ENCODE peak calls at places on chromosome 15, in nine cellular contexts. One of them, this sample, is unnamed.

GRCh38 chr15:77778802-77779201 is 146.1 kb upstream of the LINGO1 start:
- DNase-seq in psoas muscle: no peak
- DNase-seq in SK-N-SH: no peak
- DNase-seq in breast epithelium: no peak
- DNase-seq in HCT116: no peak
- DNase-seq in HAP-1: no peak
- DNase-seq in spleen: no peak
- DNase-seq in ovary: no peak
- DNase-seq in osteoblast: peak; percentile 63
- DNase-seq in this sample: no peak

GRCh38 chr15:98077186-98077585 is 116.7 kb downstream of the ARRDC4 start:
- DNase-seq in psoas muscle: no peak
- DNase-seq in osteoblast: no peak
- DNase-seq in breast epithelium: no peak
- DNase-seq in ovary: no peak
- DNase-seq in HAP-1: no peak
- DNase-seq in spleen: no peak
- DNase-seq in SK-N-SH: no peak
- DNase-seq in HCT116: no peak
- DNase-seq in this sample: no peak

GRCh38 chr15:78396976-78397375 is 41.0 kb upstream of the IREB2 start:
- DNase-seq in osteoblast: no peak
- DNase-seq in spleen: no peak
- DNase-seq in SK-N-SH: no peak
- DNase-seq in ovary: peak; percentile 66
- DNase-seq in psoas muscle: peak; percentile 77
- DNase-seq in HAP-1: no peak
- DNase-seq in HCT116: no peak
- DNase-seq in breast epithelium: peak; percentile 28
- DNase-seq in this sample: no peak

GRCh38 chr15:71581406-71581930 is 228.9 kb upstream of the NR2E3 start:
- DNase-seq in HAP-1: no peak
- DNase-seq in HCT116: no peak
- DNase-seq in osteoblast: no peak
- DNase-seq in psoas muscle: no peak
- DNase-seq in SK-N-SH: no peak
- DNase-seq in ovary: no peak
- DNase-seq in breast epithelium: no peak
- DNase-seq in spleen: no peak
- DNase-seq in this sample: no peak

GRCh38 chr15:43998607-43999006 is 171.8 kb downstream of the WDR76 start:
- DNase-seq in SK-N-SH: peak; percentile 37
- DNase-seq in psoas muscle: no peak
- DNase-seq in osteoblast: no peak
- DNase-seq in spleen: no peak
- DNase-seq in ovary: no peak
- DNase-seq in breast epithelium: no peak
- DNase-seq in HAP-1: no peak
- DNase-seq in HCT116: no peak
- DNase-seq in this sample: no peak

GRCh38 chr15:25416693-25417092 is 22.1 kb downstream of the UBE3A start:
- DNase-seq in SK-N-SH: no peak
- DNase-seq in breast epithelium: no peak
- DNase-seq in HAP-1: no peak
- DNase-seq in osteoblast: no peak
- DNase-seq in ovary: no peak
- DNase-seq in psoas muscle: no peak
- DNase-seq in spleen: no peak
- DNase-seq in HCT116: no peak
- DNase-seq in this sample: no peak

GRCh38 chr15:77456746-77457618 is 36.3 kb downstream of the HMG20A start:
- DNase-seq in HAP-1: no peak
- DNase-seq in SK-N-SH: no peak
- DNase-seq in spleen: no peak
- DNase-seq in psoas muscle: no peak
- DNase-seq in osteoblast: no peak
- DNase-seq in HCT116: no peak
- DNase-seq in breast epithelium: no peak
- DNase-seq in ovary: no peak
- DNase-seq in this sample: no peak

GRCh38 chr15:81087694-81088093 is 46.4 kb upstream of the CFAP161 start:
- DNase-seq in HCT116: no peak
- DNase-seq in breast epithelium: no peak
- DNase-seq in ovary: no peak
- DNase-seq in HAP-1: no peak
- DNase-seq in psoas muscle: no peak
- DNase-seq in SK-N-SH: no peak
- DNase-seq in osteoblast: no peak
- DNase-seq in spleen: no peak
- DNase-seq in this sample: no peak

GRCh38 chr15:45710657-45711056 is 75.8 kb downstream of the SQOR start:
- DNase-seq in spleen: no peak
- DNase-seq in osteoblast: no peak
- DNase-seq in breast epithelium: no peak
- DNase-seq in psoas muscle: no peak
- DNase-seq in HCT116: no peak
- DNase-seq in ovary: no peak
- DNase-seq in SK-N-SH: no peak
- DNase-seq in HAP-1: no peak
- DNase-seq in this sample: no peak

GRCh38 chr15:76208786-76209424 is 102.4 kb downstream of the ETFA start:
- DNase-seq in osteoblast: no peak
- DNase-seq in spleen: no peak
- DNase-seq in HCT116: no peak
- DNase-seq in HAP-1: no peak
- DNase-seq in SK-N-SH: no peak
- DNase-seq in psoas muscle: no peak
- DNase-seq in ovary: no peak
- DNase-seq in breast epithelium: no peak
- DNase-seq in this sample: no peak
- H3K36me3 ChIP-seq in osteoblast: peaks cover 12% of the 10 kb centered on the region
- H3K36me3 ChIP-seq in spleen: peaks cover 40% of the 10 kb centered on the region
- H3K36me3 ChIP-seq in HCT116: no peaks in the 10 kb centered on the region
- H3K36me3 ChIP-seq in HAP-1: peaks cover 44% of the 10 kb centered on the region
- H3K36me3 ChIP-seq in SK-N-SH: peaks cover 28% of the 10 kb centered on the region
- H3K36me3 ChIP-seq in psoas muscle: peaks cover 53% of the 10 kb centered on the region
- H3K36me3 ChIP-seq in ovary: no peaks in the 10 kb centered on the region
- H3K36me3 ChIP-seq in breast epithelium: no peaks in the 10 kb centered on the region
- H3K36me3 ChIP-seq in this sample: peaks cover 8% of the 10 kb centered on the region

GRCh38 chr15:70323111-70323851 is 225.6 kb upstream of the TLE3 start:
- DNase-seq in psoas muscle: peak; percentile 82
- DNase-seq in HAP-1: no peak
- DNase-seq in HCT116: no peak
- DNase-seq in spleen: no peak
- DNase-seq in osteoblast: no peak
- DNase-seq in ovary: peak; percentile 71
- DNase-seq in breast epithelium: peak; percentile 55
- DNase-seq in SK-N-SH: peak; percentile 51
- DNase-seq in this sample: no peak
- H3K4me1 ChIP-seq in psoas muscle: no peaks in the 10 kb centered on the region
- H3K4me1 ChIP-seq in HAP-1: no peaks in the 10 kb centered on the region
- H3K4me1 ChIP-seq in HCT116: peaks cover 3% of the 10 kb centered on the region
- H3K4me1 ChIP-seq in spleen: peaks cover 36% of the 10 kb centered on the region
- H3K4me1 ChIP-seq in osteoblast: peaks cover 50% of the 10 kb centered on the region
- H3K4me1 ChIP-seq in ovary: peaks cover 15% of the 10 kb centered on the region
- H3K4me1 ChIP-seq in breast epithelium: peaks cover 16% of the 10 kb centered on the region
- H3K4me1 ChIP-seq in SK-N-SH: peaks cover 27% of the 10 kb centered on the region
- H3K4me1 ChIP-seq in this sample: no peaks in the 10 kb centered on the region

GRCh38 chr15:95162069-95162468 is 930.7 kb downstream of the MCTP2 start:
- DNase-seq in spleen: no peak
- DNase-seq in ovary: no peak
- DNase-seq in HCT116: no peak
- DNase-seq in psoas muscle: no peak
- DNase-seq in osteoblast: no peak
- DNase-seq in breast epithelium: no peak
- DNase-seq in SK-N-SH: no peak
- DNase-seq in HAP-1: no peak
- DNase-seq in this sample: no peak
- H3K9me3 ChIP-seq in spleen: peaks cover 10% of the 10 kb centered on the region
- H3K9me3 ChIP-seq in ovary: no peaks in the 10 kb centered on the region
- H3K9me3 ChIP-seq in HCT116: no peaks in the 10 kb centered on the region
- H3K9me3 ChIP-seq in psoas muscle: no peaks in the 10 kb centered on the region
- H3K9me3 ChIP-seq in osteoblast: no peaks in the 10 kb centered on the region
- H3K9me3 ChIP-seq in breast epithelium: no peaks in the 10 kb centered on the region
- H3K9me3 ChIP-seq in SK-N-SH: no peaks in the 10 kb centered on the region
- H3K9me3 ChIP-seq in HAP-1: no peaks in the 10 kb centered on the region
- H3K9me3 ChIP-seq in this sample: no peaks in the 10 kb centered on the region

GRCh38 chr15:66772604-66772966 is 70.5 kb downstream of the SMAD6 start:
- DNase-seq in ovary: no peak
- DNase-seq in SK-N-SH: no peak
- DNase-seq in HAP-1: no peak
- DNase-seq in HCT116: no peak
- DNase-seq in osteoblast: no peak
- DNase-seq in spleen: no peak
- DNase-seq in psoas muscle: no peak
- DNase-seq in breast epithelium: no peak
- DNase-seq in this sample: no peak
- H3K36me3 ChIP-seq in ovary: no peaks in the 10 kb centered on the region
- H3K36me3 ChIP-seq in SK-N-SH: no peaks in the 10 kb centered on the region
- H3K36me3 ChIP-seq in HAP-1: no peaks in the 10 kb centered on the region
- H3K36me3 ChIP-seq in HCT116: no peaks in the 10 kb centered on the region
- H3K36me3 ChIP-seq in osteoblast: peaks cover 13% of the 10 kb centered on the region
- H3K36me3 ChIP-seq in spleen: no peaks in the 10 kb centered on the region
- H3K36me3 ChIP-seq in psoas muscle: no peaks in the 10 kb centered on the region
- H3K36me3 ChIP-seq in breast epithelium: no peaks in the 10 kb centered on the region
- H3K36me3 ChIP-seq in this sample: no peaks in the 10 kb centered on the region

DNA sequence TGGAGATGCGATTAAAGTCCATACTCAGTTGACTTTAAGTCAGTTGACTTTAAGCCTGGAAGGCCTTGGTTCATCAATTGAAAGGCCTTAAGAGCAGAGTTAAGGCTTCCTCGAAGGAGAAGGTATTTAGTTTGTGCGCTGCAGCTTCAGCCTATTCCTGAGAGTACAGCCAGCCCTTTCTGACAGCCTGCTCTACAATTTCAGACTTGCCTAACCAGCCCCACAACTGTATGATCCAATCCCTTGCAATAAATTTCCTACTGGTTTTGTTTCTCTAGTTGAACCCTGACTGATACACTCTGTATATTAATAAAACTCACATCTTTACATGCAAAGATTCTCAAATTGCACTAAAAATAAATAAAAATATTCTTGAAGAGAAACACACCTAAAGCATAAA is 66.1 kb upstream of the RORA start:
- DNase-seq in osteoblast: no peak
- DNase-seq in breast epithelium: no peak
- DNase-seq in HCT116: no peak
- DNase-seq in ovary: no peak
- DNase-seq in spleen: no peak
- DNase-seq in SK-N-SH: no peak
- DNase-seq in HAP-1: no peak
- DNase-seq in psoas muscle: no peak
- DNase-seq in this sample: no peak
- H3K4me1 ChIP-seq in osteoblast: no peaks in the 10 kb centered on the region
- H3K4me1 ChIP-seq in breast epithelium: no peaks in the 10 kb centered on the region
- H3K4me1 ChIP-seq in HCT116: no peaks in the 10 kb centered on the region
- H3K4me1 ChIP-seq in ovary: no peaks in the 10 kb centered on the region
- H3K4me1 ChIP-seq in spleen: no peaks in the 10 kb centered on the region
- H3K4me1 ChIP-seq in SK-N-SH: no peaks in the 10 kb centered on the region
- H3K4me1 ChIP-seq in HAP-1: no peaks in the 10 kb centered on the region
- H3K4me1 ChIP-seq in psoas muscle: no peaks in the 10 kb centered on the region
- H3K4me1 ChIP-seq in this sample: no peaks in the 10 kb centered on the region

DNA sequence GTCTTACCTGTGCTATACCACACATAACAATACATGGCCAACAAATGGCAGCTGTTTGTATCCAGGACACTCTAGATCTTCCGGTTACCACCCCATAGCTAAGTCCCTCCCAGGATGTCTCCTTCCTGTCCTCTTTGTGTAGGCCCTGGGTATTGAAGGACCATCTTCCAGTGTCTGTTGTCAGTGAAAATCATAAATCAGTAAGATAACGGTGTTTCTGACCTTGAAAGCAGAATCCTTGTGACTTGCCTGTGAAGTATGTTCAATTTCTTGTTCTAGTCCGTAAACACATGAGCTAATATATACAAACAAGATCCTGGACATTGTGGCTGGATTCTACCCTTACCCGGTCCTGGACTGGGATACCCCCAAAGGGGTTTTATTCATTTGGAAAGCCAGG is 462.8 kb downstream of the NTRK3 start:
- DNase-seq in breast epithelium: no peak
- DNase-seq in HCT116: no peak
- DNase-seq in psoas muscle: no peak
- DNase-seq in HAP-1: no peak
- DNase-seq in spleen: no peak
- DNase-seq in osteoblast: no peak
- DNase-seq in ovary: no peak
- DNase-seq in SK-N-SH: no peak
- DNase-seq in this sample: no peak
- H3K9me3 ChIP-seq in breast epithelium: no peaks in the 10 kb centered on the region
- H3K9me3 ChIP-seq in HCT116: peaks cover 7% of the 10 kb centered on the region
- H3K9me3 ChIP-seq in psoas muscle: no peaks in the 10 kb centered on the region
- H3K9me3 ChIP-seq in HAP-1: peaks cover 11% of the 10 kb centered on the region
- H3K9me3 ChIP-seq in spleen: no peaks in the 10 kb centered on the region
- H3K9me3 ChIP-seq in osteoblast: no peaks in the 10 kb centered on the region
- H3K9me3 ChIP-seq in ovary: no peaks in the 10 kb centered on the region
- H3K9me3 ChIP-seq in SK-N-SH: no peaks in the 10 kb centered on the region
- H3K9me3 ChIP-seq in this sample: no peaks in the 10 kb centered on the region

GRCh38 chr15:39963806-39964205 is 29.9 kb downstream of the EIF2AK4 start:
- DNase-seq in spleen: no peak
- DNase-seq in HCT116: no peak
- DNase-seq in osteoblast: no peak
- DNase-seq in ovary: no peak
- DNase-seq in HAP-1: no peak
- DNase-seq in SK-N-SH: no peak
- DNase-seq in psoas muscle: no peak
- DNase-seq in breast epithelium: no peak
- DNase-seq in this sample: no peak
- H3K36me3 ChIP-seq in spleen: peaks cover 13% of the 10 kb centered on the region
- H3K36me3 ChIP-seq in HCT116: peaks cover 34% of the 10 kb centered on the region
- H3K36me3 ChIP-seq in osteoblast: peaks cover 71% of the 10 kb centered on the region
- H3K36me3 ChIP-seq in ovary: no peaks in the 10 kb centered on the region
- H3K36me3 ChIP-seq in HAP-1: peaks cover 28% of the 10 kb centered on the region
- H3K36me3 ChIP-seq in SK-N-SH: peaks cover 78% of the 10 kb centered on the region
- H3K36me3 ChIP-seq in psoas muscle: peaks cover 92% of the 10 kb centered on the region
- H3K36me3 ChIP-seq in breast epithelium: no peaks in the 10 kb centered on the region
- H3K36me3 ChIP-seq in this sample: peaks cover 22% of the 10 kb centered on the region

GRCh38 chr15:95701410-95701809 is 629.1 kb upstream of the NR2F2 start:
- DNase-seq in osteoblast: no peak
- DNase-seq in HAP-1: no peak
- DNase-seq in spleen: no peak
- DNase-seq in HCT116: no peak
- DNase-seq in psoas muscle: no peak
- DNase-seq in breast epithelium: no peak
- DNase-seq in ovary: no peak
- DNase-seq in SK-N-SH: no peak
- DNase-seq in this sample: no peak
- H3K4me1 ChIP-seq in osteoblast: no peaks in the 10 kb centered on the region
- H3K4me1 ChIP-seq in HAP-1: peaks cover 9% of the 10 kb centered on the region
- H3K4me1 ChIP-seq in spleen: no peaks in the 10 kb centered on the region
- H3K4me1 ChIP-seq in HCT116: no peaks in the 10 kb centered on the region
- H3K4me1 ChIP-seq in psoas muscle: no peaks in the 10 kb centered on the region
- H3K4me1 ChIP-seq in breast epithelium: no peaks in the 10 kb centered on the region
- H3K4me1 ChIP-seq in ovary: no peaks in the 10 kb centered on the region
- H3K4me1 ChIP-seq in SK-N-SH: no peaks in the 10 kb centered on the region
- H3K4me1 ChIP-seq in this sample: no peaks in the 10 kb centered on the region

DNA sequence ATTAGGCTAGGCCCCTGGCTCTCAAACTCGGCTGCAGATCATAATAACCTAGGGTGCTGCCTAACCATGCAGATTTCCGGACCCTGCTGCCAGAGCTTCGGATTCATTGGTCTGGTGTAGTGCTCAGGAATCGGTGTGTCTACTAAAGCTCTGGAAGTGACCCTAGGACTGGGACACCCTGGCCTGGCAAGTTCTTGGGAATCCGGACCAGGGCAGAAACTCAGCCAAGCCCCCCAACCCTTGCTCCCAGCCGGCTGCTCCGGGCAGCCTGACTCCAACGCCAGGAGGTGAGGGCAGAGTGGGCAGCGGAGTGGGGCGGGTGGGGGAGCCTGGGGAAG is 23.0 kb downstream of the IGDCC3 start:
- DNase-seq in psoas muscle: no peak
- DNase-seq in osteoblast: no peak
- DNase-seq in spleen: peak; percentile 46
- DNase-seq in SK-N-SH: no peak
- DNase-seq in ovary: no peak
- DNase-seq in breast epithelium: no peak
- DNase-seq in HCT116: no peak
- DNase-seq in HAP-1: no peak
- DNase-seq in this sample: no peak
- H3K9me3 ChIP-seq in psoas muscle: no peaks in the 10 kb centered on the region
- H3K9me3 ChIP-seq in osteoblast: no peaks in the 10 kb centered on the region
- H3K9me3 ChIP-seq in spleen: peaks cover 29% of the 10 kb centered on the region
- H3K9me3 ChIP-seq in SK-N-SH: peaks cover 10% of the 10 kb centered on the region
- H3K9me3 ChIP-seq in ovary: no peaks in the 10 kb centered on the region
- H3K9me3 ChIP-seq in breast epithelium: peaks cover 9% of the 10 kb centered on the region
- H3K9me3 ChIP-seq in HCT116: no peaks in the 10 kb centered on the region
- H3K9me3 ChIP-seq in HAP-1: no peaks in the 10 kb centered on the region
- H3K9me3 ChIP-seq in this sample: no peaks in the 10 kb centered on the region

This sample was measured in CD8-positive, alpha-beta memory T cell.